ENCODE peak calls at places on chromosomes 6 and 20, in nine cellular contexts. One of them, this sample, is unnamed.

GRCh38 chr6:12637960-12638641 is 78.5 kb upstream of the PHACTR1 start:
- DNase-seq in stomach: peak; percentile 60
- DNase-seq in Peyer's patch: peak; percentile 58
- DNase-seq in ovary: no peak
- DNase-seq in endothelial cell of umbilical vein: peak; percentile 67
- DNase-seq in HCT116: peak; percentile 69
- DNase-seq in transverse colon: peak; percentile 35
- DNase-seq in A549: peak; percentile 40
- DNase-seq in uterus: no peak
- DNase-seq in this sample: peak; percentile 20

GRCh38 chr6:143772662-143773061 is 70.5 kb upstream of the LTV1 start:
- DNase-seq in Peyer's patch: no peak
- DNase-seq in endothelial cell of umbilical vein: no peak
- DNase-seq in ovary: no peak
- DNase-seq in transverse colon: no peak
- DNase-seq in HCT116: no peak
- DNase-seq in stomach: no peak
- DNase-seq in A549: no peak
- DNase-seq in uterus: no peak
- DNase-seq in this sample: no peak

GRCh38 chr6:25331085-25331685 is 52.0 kb downstream of the CARMIL1 start:
- DNase-seq in HCT116: no peak
- DNase-seq in endothelial cell of umbilical vein: no peak
- DNase-seq in transverse colon: no peak
- DNase-seq in A549: no peak
- DNase-seq in Peyer's patch: no peak
- DNase-seq in uterus: no peak
- DNase-seq in ovary: no peak
- DNase-seq in stomach: no peak
- DNase-seq in this sample: no peak

GRCh38 chr6:25296980-25297379 is 17.8 kb downstream of the CARMIL1 start:
- DNase-seq in transverse colon: no peak
- DNase-seq in ovary: peak; percentile 16
- DNase-seq in endothelial cell of umbilical vein: no peak
- DNase-seq in Peyer's patch: no peak
- DNase-seq in uterus: peak; percentile 41
- DNase-seq in HCT116: no peak
- DNase-seq in stomach: no peak
- DNase-seq in A549: no peak
- DNase-seq in this sample: no peak

GRCh38 chr20:2330090-2330695 is 34.4 kb downstream of the TGM3 start:
- DNase-seq in A549: no peak
- DNase-seq in transverse colon: peak; percentile 42
- DNase-seq in endothelial cell of umbilical vein: no peak
- DNase-seq in Peyer's patch: no peak
- DNase-seq in HCT116: no peak
- DNase-seq in stomach: peak; percentile 66
- DNase-seq in uterus: no peak
- DNase-seq in ovary: no peak
- DNase-seq in this sample: no peak

GRCh38 chr6:42618105-42618504 is 54.3 kb downstream of the UBR2 start:
- DNase-seq in Peyer's patch: no peak
- DNase-seq in stomach: no peak
- DNase-seq in endothelial cell of umbilical vein: no peak
- DNase-seq in transverse colon: no peak
- DNase-seq in A549: no peak
- DNase-seq in uterus: no peak
- DNase-seq in ovary: no peak
- DNase-seq in HCT116: no peak
- DNase-seq in this sample: no peak

GRCh38 chr20:7302256-7302655 is 534.8 kb downstream of the BMP2 start:
- DNase-seq in A549: no peak
- DNase-seq in ovary: no peak
- DNase-seq in HCT116: no peak
- DNase-seq in stomach: no peak
- DNase-seq in transverse colon: no peak
- DNase-seq in uterus: no peak
- DNase-seq in Peyer's patch: no peak
- DNase-seq in endothelial cell of umbilical vein: no peak
- DNase-seq in this sample: no peak

GRCh38 chr6:14743126-14743464 is 502.8 kb upstream of the JARID2 start:
- DNase-seq in ovary: no peak
- DNase-seq in uterus: no peak
- DNase-seq in stomach: no peak
- DNase-seq in transverse colon: no peak
- DNase-seq in Peyer's patch: no peak
- DNase-seq in HCT116: no peak
- DNase-seq in A549: no peak
- DNase-seq in endothelial cell of umbilical vein: no peak
- DNase-seq in this sample: peak; percentile 52

GRCh38 chr6:146190581-146190980 is 161.7 kb downstream of the GRM1 start:
- DNase-seq in endothelial cell of umbilical vein: no peak
- DNase-seq in ovary: no peak
- DNase-seq in HCT116: no peak
- DNase-seq in Peyer's patch: no peak
- DNase-seq in stomach: no peak
- DNase-seq in transverse colon: no peak
- DNase-seq in A549: no peak
- DNase-seq in uterus: no peak
- DNase-seq in this sample: no peak

DNA sequence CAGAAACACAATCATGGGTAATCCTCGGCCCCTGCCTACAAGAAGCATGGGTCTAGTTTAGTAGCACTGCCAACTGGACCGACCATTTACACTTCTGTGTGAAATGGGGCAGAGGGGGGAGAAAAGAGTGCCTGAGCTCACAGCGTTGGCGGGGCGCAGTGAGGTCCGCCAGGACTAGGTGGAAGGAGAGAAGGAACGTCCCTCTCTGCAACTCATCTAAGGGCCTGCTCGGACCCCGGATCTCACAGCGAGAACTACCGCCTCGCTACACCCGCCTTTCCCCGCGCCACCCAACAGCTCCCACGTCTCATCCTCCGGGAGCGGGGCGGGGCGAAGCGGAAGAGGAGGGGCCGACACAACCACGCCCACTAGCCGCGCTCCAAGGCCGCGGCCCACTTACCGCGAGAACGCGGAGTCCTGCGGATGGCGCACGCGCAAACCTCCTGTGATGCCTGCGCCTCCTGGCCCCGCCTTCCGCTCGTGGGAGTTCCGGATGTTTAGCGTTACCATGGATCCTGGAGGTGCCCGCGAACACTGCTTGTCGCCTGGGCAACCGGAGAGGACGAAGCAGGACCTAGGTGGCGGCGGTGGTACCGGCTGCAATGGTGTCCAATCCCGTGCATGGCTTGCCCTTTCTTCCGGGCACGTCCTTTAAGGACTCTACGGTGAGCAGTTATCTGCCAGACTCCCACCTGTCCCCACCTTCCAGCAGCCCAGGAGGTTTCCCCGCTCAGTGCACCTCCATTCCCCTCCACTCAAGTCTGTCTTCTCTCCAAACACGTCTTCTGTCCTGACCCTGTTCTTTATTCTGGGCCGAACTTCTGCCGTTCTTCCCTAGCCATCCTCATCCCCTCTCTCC is at the start of gene EFHC1:
- DNase-seq in Peyer's patch: peak; percentile 100
- DNase-seq in stomach: peak; percentile 99
- DNase-seq in uterus: peak; percentile 98
- DNase-seq in endothelial cell of umbilical vein: peak; percentile 98
- DNase-seq in ovary: peak; percentile 98
- DNase-seq in A549: peak; percentile 97
- DNase-seq in HCT116: peak; percentile 94
- DNase-seq in transverse colon: peak; percentile 99
- DNase-seq in this sample: peak; percentile 98
- TF ChIP-seq POLR2A in Peyer's patch: peak; percentile 38
- TF ChIP-seq POLR2A in stomach: no peak
- TF ChIP-seq POLR2A in uterus: peak; percentile 90
- TF ChIP-seq POLR2A in endothelial cell of umbilical vein: peak; percentile 96
- TF ChIP-seq POLR2A in ovary: peak; percentile 79
- TF ChIP-seq POLR2A in A549: peak; percentile 91
- TF ChIP-seq POLR2A in HCT116: peak; percentile 83
- TF ChIP-seq POLR2A in transverse colon: peak; percentile 57
- TF ChIP-seq POLR2A in this sample: peak; percentile 96

GRCh38 chr6:81999270-81999669 is 246.8 kb upstream of the TENT5A start:
- DNase-seq in transverse colon: no peak
- DNase-seq in uterus: no peak
- DNase-seq in stomach: no peak
- DNase-seq in endothelial cell of umbilical vein: no peak
- DNase-seq in HCT116: no peak
- DNase-seq in ovary: no peak
- DNase-seq in A549: no peak
- DNase-seq in Peyer's patch: no peak
- DNase-seq in this sample: no peak

GRCh38 chr6:81996414-81996813 is 243.9 kb upstream of the TENT5A start:
- DNase-seq in endothelial cell of umbilical vein: no peak
- DNase-seq in A549: no peak
- DNase-seq in uterus: no peak
- DNase-seq in Peyer's patch: no peak
- DNase-seq in stomach: no peak
- DNase-seq in transverse colon: no peak
- DNase-seq in ovary: no peak
- DNase-seq in HCT116: no peak
- DNase-seq in this sample: peak; percentile 3

GRCh38 chr6:81998432-81998831 is 246.0 kb upstream of the TENT5A start:
- DNase-seq in ovary: no peak
- DNase-seq in Peyer's patch: no peak
- DNase-seq in transverse colon: no peak
- DNase-seq in HCT116: no peak
- DNase-seq in stomach: no peak
- DNase-seq in endothelial cell of umbilical vein: no peak
- DNase-seq in uterus: no peak
- DNase-seq in A549: no peak
- DNase-seq in this sample: no peak

GRCh38 chr6:81995548-81996289 is 243.2 kb upstream of the TENT5A start:
- DNase-seq in uterus: no peak
- DNase-seq in stomach: no peak
- DNase-seq in transverse colon: no peak
- DNase-seq in ovary: no peak
- DNase-seq in HCT116: no peak
- DNase-seq in Peyer's patch: no peak
- DNase-seq in endothelial cell of umbilical vein: no peak
- DNase-seq in A549: no peak
- DNase-seq in this sample: no peak

GRCh38 chr6:81997091-81997926 is 244.8 kb upstream of the TENT5A start:
- DNase-seq in A549: no peak
- DNase-seq in uterus: no peak
- DNase-seq in Peyer's patch: no peak
- DNase-seq in HCT116: no peak
- DNase-seq in endothelial cell of umbilical vein: no peak
- DNase-seq in stomach: no peak
- DNase-seq in ovary: no peak
- DNase-seq in transverse colon: no peak
- DNase-seq in this sample: no peak
- TF ChIP-seq POLR2A in A549: no peak
- TF ChIP-seq POLR2A in uterus: no peak
- TF ChIP-seq POLR2A in Peyer's patch: no peak
- TF ChIP-seq POLR2A in HCT116: no peak
- TF ChIP-seq POLR2A in endothelial cell of umbilical vein: no peak
- TF ChIP-seq POLR2A in stomach: no peak
- TF ChIP-seq POLR2A in ovary: no peak
- TF ChIP-seq POLR2A in transverse colon: no peak
- TF ChIP-seq POLR2A in this sample: no peak

GRCh38 chr20:5090191-5090590 is 29.6 kb downstream of the PCNA start:
- DNase-seq in transverse colon: no peak
- DNase-seq in HCT116: no peak
- DNase-seq in uterus: no peak
- DNase-seq in stomach: no peak
- DNase-seq in endothelial cell of umbilical vein: peak; percentile 44
- DNase-seq in A549: no peak
- DNase-seq in ovary: no peak
- DNase-seq in Peyer's patch: no peak
- DNase-seq in this sample: no peak
- TF ChIP-seq POLR2A in transverse colon: peak; percentile 23
- TF ChIP-seq POLR2A in HCT116: no peak
- TF ChIP-seq POLR2A in uterus: no peak
- TF ChIP-seq POLR2A in stomach: no peak
- TF ChIP-seq POLR2A in endothelial cell of umbilical vein: no peak
- TF ChIP-seq POLR2A in A549: no peak
- TF ChIP-seq POLR2A in ovary: no peak
- TF ChIP-seq POLR2A in Peyer's patch: no peak
- TF ChIP-seq POLR2A in this sample: no peak

GRCh38 chr20:62741191-62741676 is 32.6 kb downstream of the NTSR1 start:
- DNase-seq in uterus: no peak
- DNase-seq in HCT116: no peak
- DNase-seq in transverse colon: no peak
- DNase-seq in ovary: no peak
- DNase-seq in Peyer's patch: peak; percentile 48
- DNase-seq in stomach: no peak
- DNase-seq in A549: no peak
- DNase-seq in endothelial cell of umbilical vein: peak; percentile 28
- DNase-seq in this sample: no peak

GRCh38 chr20:62737971-62738881 is 29.6 kb downstream of the NTSR1 start:
- DNase-seq in uterus: no peak
- DNase-seq in HCT116: no peak
- DNase-seq in transverse colon: peak; percentile 6
- DNase-seq in endothelial cell of umbilical vein: no peak
- DNase-seq in A549: no peak
- DNase-seq in ovary: no peak
- DNase-seq in stomach: no peak
- DNase-seq in Peyer's patch: peak; percentile 40
- DNase-seq in this sample: no peak

GRCh38 chr20:62739067-62739466 is 30.4 kb downstream of the NTSR1 start:
- DNase-seq in HCT116: no peak
- DNase-seq in Peyer's patch: no peak
- DNase-seq in uterus: no peak
- DNase-seq in stomach: no peak
- DNase-seq in A549: no peak
- DNase-seq in transverse colon: peak; percentile 4
- DNase-seq in endothelial cell of umbilical vein: no peak
- DNase-seq in ovary: no peak
- DNase-seq in this sample: no peak

GRCh38 chr20:62740286-62741141 is 31.9 kb downstream of the NTSR1 start:
- DNase-seq in endothelial cell of umbilical vein: peak; percentile 85
- DNase-seq in HCT116: peak; percentile 97
- DNase-seq in Peyer's patch: peak; percentile 48
- DNase-seq in A549: peak; percentile 70
- DNase-seq in stomach: peak; percentile 39
- DNase-seq in transverse colon: peak; percentile 47
- DNase-seq in ovary: no peak
- DNase-seq in uterus: no peak
- DNase-seq in this sample: no peak

DNA sequence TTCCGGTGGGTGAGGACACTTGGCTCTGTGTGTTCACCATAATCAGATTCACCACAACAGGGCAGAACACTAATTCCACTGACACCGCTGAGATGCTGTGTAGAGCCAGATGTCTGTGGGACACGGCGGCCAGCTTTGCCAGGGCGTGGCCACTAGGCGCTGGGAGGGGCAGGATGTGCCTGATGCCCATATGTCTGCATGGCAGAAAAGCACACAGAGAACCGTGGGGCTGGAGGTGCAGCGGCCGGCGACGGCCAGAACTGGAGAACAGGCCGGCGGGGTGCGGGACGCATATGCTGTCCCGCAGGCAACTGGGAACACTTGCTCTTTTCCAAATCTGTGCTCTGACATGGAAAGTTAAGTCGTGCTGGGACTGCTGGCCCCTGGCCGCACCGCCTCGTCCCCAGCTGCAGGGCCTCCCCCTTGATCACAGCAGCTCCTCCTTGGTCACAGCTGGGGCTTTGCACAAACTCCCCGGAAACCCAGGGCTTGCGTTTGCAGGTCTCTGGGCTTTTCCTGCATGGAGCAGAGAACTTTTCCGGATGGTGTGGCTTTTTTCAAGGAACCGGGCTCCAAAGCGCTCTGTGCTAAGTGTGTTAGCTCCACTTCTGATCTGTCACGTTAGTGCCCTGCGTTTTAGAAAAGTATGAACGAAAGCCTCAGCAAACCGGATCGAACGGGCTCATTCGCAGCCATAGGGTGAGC is 31.1 kb downstream of the NTSR1 start:
- DNase-seq in uterus: no peak
- DNase-seq in transverse colon: peak; percentile 67
- DNase-seq in endothelial cell of umbilical vein: no peak
- DNase-seq in ovary: no peak
- DNase-seq in stomach: no peak
- DNase-seq in A549: no peak
- DNase-seq in HCT116: no peak
- DNase-seq in Peyer's patch: peak; percentile 71
- DNase-seq in this sample: no peak
- TF ChIP-seq POLR2A in uterus: no peak
- TF ChIP-seq POLR2A in transverse colon: no peak
- TF ChIP-seq POLR2A in endothelial cell of umbilical vein: no peak
- TF ChIP-seq POLR2A in ovary: no peak
- TF ChIP-seq POLR2A in stomach: no peak
- TF ChIP-seq POLR2A in A549: no peak
- TF ChIP-seq POLR2A in HCT116: no peak
- TF ChIP-seq POLR2A in Peyer's patch: no peak
- TF ChIP-seq POLR2A in this sample: no peak

This sample was measured in erythroblast.